ENCODE peak calls at places on chromosomes 3 and 15, in six cellular contexts. One of them, this sample, is unnamed.

GRCh38 chr3:198032039-198032438 is 72.0 kb downstream of the LMLN start:
- DNase-seq in cardiac fibroblast: no peak
- DNase-seq in stomach: no peak
- DNase-seq in lower leg skin: no peak
- DNase-seq in neural progenitor cell: no peak
- DNase-seq in fibroblast of lung: no peak
- DNase-seq in this sample: no peak

GRCh38 chr3:4809970-4810369 is 169.3 kb upstream of the BHLHE40 start:
- DNase-seq in cardiac fibroblast: no peak
- DNase-seq in stomach: no peak
- DNase-seq in lower leg skin: no peak
- DNase-seq in neural progenitor cell: no peak
- DNase-seq in fibroblast of lung: peak
- DNase-seq in this sample: no peak

GRCh38 chr3:101311676-101312075 is 8.7 kb downstream of the IMPG2 start:
- DNase-seq in cardiac fibroblast: no peak
- DNase-seq in stomach: no peak
- DNase-seq in lower leg skin: no peak
- DNase-seq in neural progenitor cell: no peak
- DNase-seq in fibroblast of lung: no peak
- DNase-seq in this sample: no peak

GRCh38 chr3:185335799-185336198 is 27.1 kb upstream of the MAP3K13 start:
- DNase-seq in cardiac fibroblast: no peak
- DNase-seq in stomach: no peak
- DNase-seq in lower leg skin: no peak
- DNase-seq in neural progenitor cell: no peak
- DNase-seq in fibroblast of lung: peak
- DNase-seq in this sample: peak

GRCh38 chr3:106337116-106337515 is 468.3 kb upstream of the CBLB start:
- DNase-seq in cardiac fibroblast: no peak
- DNase-seq in stomach: no peak
- DNase-seq in lower leg skin: no peak
- DNase-seq in neural progenitor cell: no peak
- DNase-seq in fibroblast of lung: peak
- DNase-seq in this sample: no peak

GRCh38 chr3:182837855-182838454 is 44.7 kb downstream of the ATP11B start:
- DNase-seq in cardiac fibroblast: peak
- DNase-seq in stomach: no peak
- DNase-seq in lower leg skin: no peak
- DNase-seq in neural progenitor cell: peak
- DNase-seq in fibroblast of lung: peak
- DNase-seq in this sample: peak

GRCh38 chr3:170049146-170050000 is 11.6 kb downstream of the GPR160 start:
- DNase-seq in cardiac fibroblast: peak
- DNase-seq in stomach: peak
- DNase-seq in lower leg skin: no peak
- DNase-seq in neural progenitor cell: no peak
- DNase-seq in fibroblast of lung: peak
- DNase-seq in this sample: no peak

GRCh38 chr15:51348688-51349087 is 7.2 kb downstream of the GLDN start:
- DNase-seq in cardiac fibroblast: no peak
- DNase-seq in stomach: no peak
- DNase-seq in lower leg skin: no peak
- DNase-seq in neural progenitor cell: no peak
- DNase-seq in fibroblast of lung: no peak
- DNase-seq in this sample: no peak

GRCh38 chr3:158918008-158918407 is 116.2 kb downstream of the MFSD1 start:
- DNase-seq in cardiac fibroblast: peak
- DNase-seq in stomach: peak
- DNase-seq in lower leg skin: no peak
- DNase-seq in neural progenitor cell: peak
- DNase-seq in fibroblast of lung: peak
- DNase-seq in this sample: peak

GRCh38 chr15:50800715-50801114 is 35.2 kb upstream of the SPPL2A start:
- DNase-seq in cardiac fibroblast: no peak
- DNase-seq in stomach: no peak
- DNase-seq in lower leg skin: no peak
- DNase-seq in neural progenitor cell: no peak
- DNase-seq in fibroblast of lung: no peak
- DNase-seq in this sample: no peak

GRCh38 chr3:160312014-160312624 is 86.9 kb downstream of the C3orf80 start:
- DNase-seq in cardiac fibroblast: no peak
- DNase-seq in stomach: no peak
- DNase-seq in lower leg skin: no peak
- DNase-seq in neural progenitor cell: no peak
- DNase-seq in fibroblast of lung: no peak
- DNase-seq in this sample: no peak

GRCh38 chr3:20648294-20648693 is 462.3 kb upstream of the SGO1 start:
- DNase-seq in cardiac fibroblast: peak
- DNase-seq in stomach: no peak
- DNase-seq in lower leg skin: no peak
- DNase-seq in neural progenitor cell: no peak
- DNase-seq in fibroblast of lung: peak
- DNase-seq in this sample: peak

GRCh38 chr15:51212909-51213308 is 118.2 kb upstream of the TNFAIP8L3 start:
- DNase-seq in cardiac fibroblast: no peak
- DNase-seq in stomach: no peak
- DNase-seq in lower leg skin: no peak
- DNase-seq in neural progenitor cell: no peak
- DNase-seq in fibroblast of lung: no peak
- DNase-seq in this sample: no peak

GRCh38 chr3:70065666-70066253 is 66.2 kb downstream of the SAMMSON start:
- DNase-seq in cardiac fibroblast: no peak
- DNase-seq in stomach: peak
- DNase-seq in lower leg skin: no peak
- DNase-seq in neural progenitor cell: peak
- DNase-seq in fibroblast of lung: no peak
- DNase-seq in this sample: no peak

GRCh38 chr3:2420919-2421318 is 322.3 kb downstream of the CNTN4 start:
- DNase-seq in cardiac fibroblast: no peak
- DNase-seq in stomach: no peak
- DNase-seq in lower leg skin: no peak
- DNase-seq in neural progenitor cell: no peak
- DNase-seq in fibroblast of lung: no peak
- DNase-seq in this sample: no peak

GRCh38 chr3:120344349-120344748 is 4.8 kb downstream of the LRRC58 start:
- DNase-seq in cardiac fibroblast: peak
- DNase-seq in stomach: no peak
- DNase-seq in lower leg skin: no peak
- DNase-seq in neural progenitor cell: no peak
- DNase-seq in fibroblast of lung: peak
- DNase-seq in this sample: peak

GRCh38 chr15:48887144-48887543 is 9.2 kb downstream of the EID1 start:
- DNase-seq in cardiac fibroblast: no peak
- DNase-seq in stomach: no peak
- DNase-seq in lower leg skin: no peak
- DNase-seq in neural progenitor cell: no peak
- DNase-seq in fibroblast of lung: no peak
- DNase-seq in this sample: no peak

GRCh38 chr3:140585828-140586227 is 92.0 kb upstream of the TRIM42 start:
- DNase-seq in cardiac fibroblast: peak
- DNase-seq in stomach: no peak
- DNase-seq in lower leg skin: no peak
- DNase-seq in neural progenitor cell: no peak
- DNase-seq in fibroblast of lung: peak
- DNase-seq in this sample: peak

GRCh38 chr3:44184319-44184953 is 57.2 kb upstream of the TOPAZ1 start:
- DNase-seq in cardiac fibroblast: no peak
- DNase-seq in stomach: no peak
- DNase-seq in lower leg skin: no peak
- DNase-seq in neural progenitor cell: peak
- DNase-seq in fibroblast of lung: no peak
- DNase-seq in this sample: no peak

GRCh38 chr15:70078578-70079417 is 18.9 kb downstream of the TLE3 start:
- DNase-seq in cardiac fibroblast: no peak
- DNase-seq in stomach: peak
- DNase-seq in lower leg skin: no peak
- DNase-seq in neural progenitor cell: no peak
- DNase-seq in fibroblast of lung: no peak
- DNase-seq in this sample: no peak

GRCh38 chr3:47536221-47536891 is 22.8 kb upstream of the ELP6 start:
- DNase-seq in cardiac fibroblast: no peak
- DNase-seq in stomach: no peak
- DNase-seq in lower leg skin: no peak
- DNase-seq in neural progenitor cell: peak
- DNase-seq in fibroblast of lung: no peak
- DNase-seq in this sample: no peak

GRCh38 chr3:30162579-30162978 is 443.8 kb upstream of the TGFBR2 start:
- DNase-seq in cardiac fibroblast: peak
- DNase-seq in stomach: no peak
- DNase-seq in lower leg skin: no peak
- DNase-seq in neural progenitor cell: no peak
- DNase-seq in fibroblast of lung: peak
- DNase-seq in this sample: peak

GRCh38 chr15:98311566-98312188 is 336.7 kb upstream of the IGF1R start:
- DNase-seq in cardiac fibroblast: peak
- DNase-seq in stomach: peak
- DNase-seq in lower leg skin: peak
- DNase-seq in neural progenitor cell: peak
- DNase-seq in fibroblast of lung: peak
- DNase-seq in this sample: peak

GRCh38 chr3:72924055-72924454 is 36.2 kb downstream of the GXYLT2 start:
- DNase-seq in cardiac fibroblast: peak
- DNase-seq in stomach: no peak
- DNase-seq in lower leg skin: peak
- DNase-seq in neural progenitor cell: peak
- DNase-seq in fibroblast of lung: no peak
- DNase-seq in this sample: no peak

GRCh38 chr3:64150527-64151238 is 74.6 kb downstream of the PRICKLE2 start:
- DNase-seq in cardiac fibroblast: peak
- DNase-seq in stomach: peak
- DNase-seq in lower leg skin: peak
- DNase-seq in neural progenitor cell: no peak
- DNase-seq in fibroblast of lung: peak
- DNase-seq in this sample: peak

GRCh38 chr3:127889461-127889863 is 25.6 kb upstream of the KBTBD12 start:
- DNase-seq in cardiac fibroblast: peak
- DNase-seq in stomach: no peak
- DNase-seq in lower leg skin: no peak
- DNase-seq in neural progenitor cell: no peak
- DNase-seq in fibroblast of lung: peak
- DNase-seq in this sample: peak

GRCh38 chr3:2898591-2899353 is 211.4 kb downstream of the IL5RA start:
- DNase-seq in cardiac fibroblast: no peak
- DNase-seq in stomach: no peak
- DNase-seq in lower leg skin: no peak
- DNase-seq in neural progenitor cell: no peak
- DNase-seq in fibroblast of lung: no peak
- DNase-seq in this sample: no peak

GRCh38 chr3:124885466-124886167 is 1.5 kb downstream of the ITGB5 start:
- DNase-seq in cardiac fibroblast: peak
- DNase-seq in stomach: no peak
- DNase-seq in lower leg skin: no peak
- DNase-seq in neural progenitor cell: peak
- DNase-seq in fibroblast of lung: peak
- DNase-seq in this sample: peak

DNA sequence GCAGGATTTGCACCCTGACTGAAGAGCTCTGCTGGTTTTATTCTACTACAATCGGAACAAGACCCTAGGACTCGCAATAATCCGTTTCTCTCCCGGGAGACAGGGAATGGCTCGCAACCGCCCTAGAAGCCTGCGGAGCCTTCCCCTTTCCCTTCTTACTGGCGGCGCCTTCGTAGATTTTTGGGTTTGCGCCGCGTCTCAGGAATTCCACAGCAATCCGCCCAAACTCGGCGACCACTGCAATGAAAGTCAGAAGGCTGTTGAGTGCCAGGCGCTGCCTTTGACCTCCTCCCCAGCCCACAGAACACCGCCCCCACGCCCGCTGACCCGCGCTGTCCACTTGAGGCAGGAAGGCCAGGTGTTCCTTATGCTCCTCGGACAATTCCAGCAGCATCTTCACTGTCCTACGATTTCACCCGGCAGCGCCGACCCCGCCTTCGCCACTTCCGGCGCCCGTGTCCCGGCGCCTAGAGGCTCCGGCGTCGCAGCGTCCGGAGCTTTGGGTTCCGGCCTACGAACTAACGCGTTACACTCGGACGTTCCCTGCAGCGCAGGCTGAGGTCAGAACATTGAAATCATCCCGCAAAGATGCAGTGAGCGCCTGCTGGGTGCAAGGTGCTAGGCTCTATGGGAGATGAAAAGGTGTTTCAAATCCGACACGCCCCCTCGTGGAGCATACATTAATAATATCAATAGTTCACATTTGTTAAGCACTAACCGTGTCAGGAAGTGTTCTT is at the start of gene COMMD2:
- DNase-seq in cardiac fibroblast: peak
- DNase-seq in stomach: peak
- DNase-seq in lower leg skin: peak
- DNase-seq in neural progenitor cell: peak
- DNase-seq in fibroblast of lung: peak
- DNase-seq in this sample: peak
- TF ChIP-seq CTCF in cardiac fibroblast: peak
- TF ChIP-seq CTCF in stomach: no peak
- TF ChIP-seq CTCF in lower leg skin: no peak
- TF ChIP-seq CTCF in neural progenitor cell: peak
- TF ChIP-seq CTCF in fibroblast of lung: peak
- TF ChIP-seq CTCF in this sample: peak

DNA sequence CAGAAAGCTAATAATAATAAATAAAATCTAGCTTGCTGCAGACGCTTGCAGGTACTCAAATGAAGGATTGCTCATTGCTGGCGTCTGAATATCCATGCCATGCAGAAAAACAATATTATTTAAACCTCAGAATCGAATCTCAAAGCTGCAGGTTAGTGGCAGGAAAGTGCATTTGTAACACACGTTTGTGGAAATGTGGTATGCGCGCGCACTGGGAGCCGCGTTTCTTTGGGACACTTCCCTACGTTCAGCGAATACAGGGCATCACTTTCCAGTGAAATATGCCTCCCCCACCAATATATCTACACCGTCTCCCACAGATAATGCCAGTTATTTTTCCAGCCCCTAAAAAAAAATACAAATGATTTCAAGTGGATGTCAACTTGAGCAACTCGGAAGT is 37.1 kb downstream of the ZIC4 start:
- DNase-seq in cardiac fibroblast: no peak
- DNase-seq in stomach: no peak
- DNase-seq in lower leg skin: no peak
- DNase-seq in neural progenitor cell: no peak
- DNase-seq in fibroblast of lung: no peak
- DNase-seq in this sample: no peak
- H3K4me3 ChIP-seq in cardiac fibroblast: no peak
- H3K4me3 ChIP-seq in stomach: no peak
- H3K4me3 ChIP-seq in lower leg skin: no peak
- H3K4me3 ChIP-seq in neural progenitor cell: no peak
- H3K4me3 ChIP-seq in fibroblast of lung: no peak
- H3K4me3 ChIP-seq in this sample: peak

GRCh38 chr3:99474776-99475175 is 163.6 kb upstream of the COL8A1 start:
- DNase-seq in cardiac fibroblast: peak
- DNase-seq in stomach: no peak
- DNase-seq in lower leg skin: no peak
- DNase-seq in neural progenitor cell: no peak
- DNase-seq in fibroblast of lung: no peak
- DNase-seq in this sample: no peak
- TF ChIP-seq CTCF in cardiac fibroblast: no peak
- TF ChIP-seq CTCF in stomach: no peak
- TF ChIP-seq CTCF in lower leg skin: no peak
- TF ChIP-seq CTCF in neural progenitor cell: no peak
- TF ChIP-seq CTCF in fibroblast of lung: no peak
- TF ChIP-seq CTCF in this sample: no peak

GRCh38 chr15:22257668-22258401 is 177.5 kb downstream of the OR4M2 start:
- DNase-seq in cardiac fibroblast: no peak
- DNase-seq in stomach: no peak
- DNase-seq in lower leg skin: no peak
- DNase-seq in neural progenitor cell: no peak
- DNase-seq in fibroblast of lung: no peak
- DNase-seq in this sample: no peak
- H3K4me3 ChIP-seq in cardiac fibroblast: no peak
- H3K4me3 ChIP-seq in stomach: no peak
- H3K4me3 ChIP-seq in lower leg skin: no peak
- H3K4me3 ChIP-seq in neural progenitor cell: no peak
- H3K4me3 ChIP-seq in fibroblast of lung: no peak
- H3K4me3 ChIP-seq in this sample: no peak

GRCh38 chr3:58214484-58215316 is 3.9 kb upstream of the DNASE1L3 start:
- DNase-seq in cardiac fibroblast: no peak
- DNase-seq in stomach: no peak
- DNase-seq in lower leg skin: peak
- DNase-seq in neural progenitor cell: no peak
- DNase-seq in fibroblast of lung: no peak
- DNase-seq in this sample: no peak
- TF ChIP-seq CTCF in cardiac fibroblast: no peak
- TF ChIP-seq CTCF in stomach: no peak
- TF ChIP-seq CTCF in lower leg skin: no peak
- TF ChIP-seq CTCF in neural progenitor cell: no peak
- TF ChIP-seq CTCF in fibroblast of lung: no peak
- TF ChIP-seq CTCF in this sample: no peak